ENCODE peak calls at places on chromosomes 7 and 10, in four cellular contexts. One of them, this sample, is unnamed.
A peak's percentile ranks its signal among the peaks of the same experiment; 100 is the strongest.

GRCh38 chr10:131689016-131689415 is 211.8 kb upstream of the PPP2R2D start:
- DNase-seq in CD4-positive, alpha-beta T cell: no peak
- DNase-seq in GM12878: no peak
- DNase-seq in neural crest cell: no peak
- DNase-seq in this sample: no peak

GRCh38 chr7:75983471-75984129 is 10.8 kb downstream of the TMEM120A start:
- DNase-seq in GM12878: no peak
- DNase-seq in neural crest cell: no peak
- DNase-seq in CD4-positive, alpha-beta T cell: no peak
- DNase-seq in this sample: no peak

GRCh38 chr7:76430211-76430610 is 5.5 kb downstream of the ZP3 start:
- DNase-seq in CD4-positive, alpha-beta T cell: no peak
- DNase-seq in GM12878: no peak
- DNase-seq in neural crest cell: no peak
- DNase-seq in this sample: no peak

GRCh38 chr7:42454006-42454405 is 217.0 kb upstream of the GLI3 start:
- DNase-seq in neural crest cell: no peak
- DNase-seq in CD4-positive, alpha-beta T cell: no peak
- DNase-seq in GM12878: no peak
- DNase-seq in this sample: no peak

GRCh38 chr7:81594767-81595166 is 175.1 kb downstream of the HGF start:
- DNase-seq in neural crest cell: no peak
- DNase-seq in GM12878: no peak
- DNase-seq in CD4-positive, alpha-beta T cell: no peak
- DNase-seq in this sample: no peak

GRCh38 chr7:1632916-1633785 is 36.9 kb upstream of the ELFN1 start:
- DNase-seq in neural crest cell: no peak
- DNase-seq in CD4-positive, alpha-beta T cell: no peak
- DNase-seq in GM12878: no peak
- DNase-seq in this sample: no peak

GRCh38 chr7:134186801-134187200 is 59.7 kb downstream of the LRGUK start:
- DNase-seq in GM12878: no peak
- DNase-seq in neural crest cell: no peak
- DNase-seq in CD4-positive, alpha-beta T cell: no peak
- DNase-seq in this sample: no peak

GRCh38 chr10:25933653-25934608 is at the start of gene MYO3A:
- DNase-seq in neural crest cell: peak; percentile 35
- DNase-seq in GM12878: no peak
- DNase-seq in CD4-positive, alpha-beta T cell: no peak
- DNase-seq in this sample: peak; percentile 35

GRCh38 chr7:16660702-16661464 is 14.9 kb downstream of the BZW2 start:
- DNase-seq in neural crest cell: no peak
- DNase-seq in GM12878: no peak
- DNase-seq in CD4-positive, alpha-beta T cell: no peak
- DNase-seq in this sample: no peak

GRCh38 chr7:134016223-134016941 is 110.8 kb upstream of the LRGUK start:
- DNase-seq in neural crest cell: peak; percentile 46
- DNase-seq in GM12878: no peak
- DNase-seq in CD4-positive, alpha-beta T cell: no peak
- DNase-seq in this sample: peak; percentile 43

GRCh38 chr7:106681815-106682495 is 21.0 kb upstream of the CCDC71L start:
- DNase-seq in neural crest cell: no peak
- DNase-seq in GM12878: no peak
- DNase-seq in CD4-positive, alpha-beta T cell: no peak
- DNase-seq in this sample: no peak

GRCh38 chr10:32307609-32308008 is 39.3 kb downstream of the EPC1 start:
- DNase-seq in neural crest cell: no peak
- DNase-seq in GM12878: no peak
- DNase-seq in CD4-positive, alpha-beta T cell: no peak
- DNase-seq in this sample: no peak
- TF ChIP-seq CTCF in neural crest cell: no peak
- TF ChIP-seq CTCF in GM12878: no peak
- TF ChIP-seq CTCF in CD4-positive, alpha-beta T cell: no peak
- TF ChIP-seq CTCF in this sample: no peak

GRCh38 chr10:12327476-12327875 is 21.9 kb upstream of the CAMK1D start:
- DNase-seq in neural crest cell: no peak
- DNase-seq in CD4-positive, alpha-beta T cell: no peak
- DNase-seq in GM12878: no peak
- DNase-seq in this sample: no peak
- TF ChIP-seq CTCF in neural crest cell: no peak
- TF ChIP-seq CTCF in CD4-positive, alpha-beta T cell: no peak
- TF ChIP-seq CTCF in GM12878: no peak
- TF ChIP-seq CTCF in this sample: no peak

GRCh38 chr7:120553497-120553896 is 280.5 kb downstream of the KCND2 start:
- DNase-seq in GM12878: no peak
- DNase-seq in neural crest cell: no peak
- DNase-seq in CD4-positive, alpha-beta T cell: no peak
- DNase-seq in this sample: no peak

GRCh38 chr7:120550494-120551048 is 277.6 kb downstream of the KCND2 start:
- DNase-seq in neural crest cell: no peak
- DNase-seq in CD4-positive, alpha-beta T cell: no peak
- DNase-seq in GM12878: no peak
- DNase-seq in this sample: no peak

DNA sequence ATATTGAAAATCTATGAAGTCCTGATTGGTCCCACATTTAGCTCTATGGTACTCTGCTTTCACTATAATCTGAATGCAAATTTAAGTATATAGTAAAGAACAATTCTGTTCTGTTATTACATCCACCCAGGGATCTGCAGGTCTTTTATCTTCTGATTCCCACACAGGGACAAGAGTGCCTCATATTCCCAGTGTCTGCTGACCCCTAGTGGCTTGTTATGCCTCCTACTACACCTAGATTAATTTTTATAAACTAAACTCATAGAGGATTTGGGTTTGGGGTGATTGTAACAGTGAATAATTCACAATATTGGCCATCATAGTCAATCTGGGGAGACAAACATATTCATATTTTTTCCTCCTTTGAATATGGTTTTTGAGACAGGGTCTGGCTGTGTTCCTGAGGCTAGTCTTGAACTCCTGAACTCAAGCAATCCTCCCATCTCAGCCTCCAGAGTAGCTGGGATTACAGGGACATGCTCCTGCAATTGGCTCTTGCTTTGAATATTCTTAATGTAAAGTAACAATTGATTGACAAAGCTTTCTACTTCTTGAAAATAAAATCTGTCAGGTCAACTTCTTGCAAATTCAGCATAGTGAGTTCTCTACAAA is 282.1 kb downstream of the KCND2 start:
- DNase-seq in GM12878: peak; percentile 45
- DNase-seq in neural crest cell: peak; percentile 35
- DNase-seq in CD4-positive, alpha-beta T cell: no peak
- DNase-seq in this sample: peak; percentile 24
- TF ChIP-seq CTCF in GM12878: peak; percentile 89
- TF ChIP-seq CTCF in neural crest cell: peak; percentile 90
- TF ChIP-seq CTCF in CD4-positive, alpha-beta T cell: no peak
- TF ChIP-seq CTCF in this sample: peak; percentile 70

GRCh38 chr7:85021090-85021704 is 165.7 kb downstream of the SEMA3D start:
- DNase-seq in neural crest cell: no peak
- DNase-seq in CD4-positive, alpha-beta T cell: no peak
- DNase-seq in GM12878: no peak
- DNase-seq in this sample: no peak
- TF ChIP-seq CTCF in neural crest cell: peak; percentile 72
- TF ChIP-seq CTCF in CD4-positive, alpha-beta T cell: no peak
- TF ChIP-seq CTCF in GM12878: no peak
- TF ChIP-seq CTCF in this sample: peak; percentile 51

DNA sequence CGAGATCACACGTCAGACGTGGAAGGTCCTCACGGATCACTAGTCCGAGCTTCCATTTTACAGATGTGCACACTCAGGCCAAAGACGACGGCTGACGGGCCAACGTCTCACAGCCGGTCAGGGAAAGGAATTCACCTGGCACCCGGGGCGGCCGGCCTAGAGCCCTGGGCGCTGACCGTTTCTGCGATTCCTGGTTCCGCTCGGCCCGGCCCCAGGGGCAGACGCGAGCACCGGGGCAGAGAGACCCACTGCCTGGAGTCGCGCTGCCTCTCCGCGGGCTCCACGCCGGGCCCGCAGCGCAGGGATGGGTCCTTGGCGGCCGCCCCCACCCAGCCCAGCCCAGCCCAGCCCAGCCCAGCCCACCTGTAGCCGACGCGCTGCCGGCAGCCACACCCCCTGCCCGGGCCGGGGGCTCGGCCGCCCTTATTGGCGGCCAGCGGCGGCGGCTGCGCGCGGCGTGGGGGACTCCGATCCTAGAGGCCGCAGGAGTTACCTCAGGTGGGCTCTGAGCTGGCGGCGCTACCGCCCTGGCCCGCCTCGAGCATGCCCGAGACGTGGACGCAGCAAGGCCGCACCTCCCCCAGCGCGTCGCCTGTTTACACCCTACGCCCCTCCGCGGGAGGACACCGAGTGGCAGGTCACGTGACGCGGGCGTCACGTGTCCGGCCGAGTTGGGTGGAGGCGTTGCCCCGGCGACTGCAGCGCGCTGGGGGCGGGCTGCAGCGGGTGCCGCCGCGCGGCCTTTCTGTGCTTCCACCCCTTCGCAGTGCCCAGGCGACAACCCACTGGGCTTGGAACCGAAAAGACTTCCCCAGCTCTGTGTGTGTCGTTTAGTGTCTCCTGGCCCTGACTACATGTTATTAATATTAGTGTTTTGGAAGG is 78.1 kb downstream of the ZFAND4 start:
- DNase-seq in CD4-positive, alpha-beta T cell: peak; percentile 87
- DNase-seq in GM12878: peak; percentile 53
- DNase-seq in neural crest cell: peak; percentile 84
- DNase-seq in this sample: peak; percentile 94
- TF ChIP-seq CTCF in CD4-positive, alpha-beta T cell: no peak
- TF ChIP-seq CTCF in GM12878: peak; percentile 29
- TF ChIP-seq CTCF in neural crest cell: no peak
- TF ChIP-seq CTCF in this sample: no peak

DNA sequence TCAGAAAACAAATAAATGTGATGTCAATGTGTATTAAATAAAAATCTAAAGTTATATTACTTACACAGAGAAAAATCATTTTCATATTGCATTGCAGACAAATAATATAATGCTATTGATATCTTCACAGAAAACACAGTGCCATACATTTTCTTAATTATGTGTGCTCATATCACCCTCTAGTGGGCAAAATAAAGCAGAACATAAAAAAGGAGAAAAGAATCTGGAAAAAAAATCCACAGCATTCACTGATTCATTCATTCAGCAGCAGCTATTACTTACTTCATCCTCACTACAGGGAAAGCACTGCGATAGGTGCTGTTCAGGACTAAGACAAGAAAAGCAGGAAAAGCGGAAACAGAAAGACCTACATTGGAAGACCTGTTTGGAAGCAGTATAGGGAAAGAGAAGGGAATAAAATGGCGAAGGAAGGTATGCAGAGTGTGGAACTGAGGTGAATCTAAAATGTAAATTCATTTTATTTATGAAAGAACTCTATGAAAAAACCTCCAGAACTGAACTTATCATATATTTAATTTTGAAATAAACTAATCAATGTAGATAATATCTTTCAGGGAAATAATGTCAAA is 73.2 kb downstream of the POT1 start:
- DNase-seq in neural crest cell: no peak
- DNase-seq in CD4-positive, alpha-beta T cell: no peak
- DNase-seq in GM12878: no peak
- DNase-seq in this sample: no peak
- TF ChIP-seq CTCF in neural crest cell: peak; percentile 85
- TF ChIP-seq CTCF in CD4-positive, alpha-beta T cell: peak; percentile 69
- TF ChIP-seq CTCF in GM12878: peak; percentile 62
- TF ChIP-seq CTCF in this sample: peak; percentile 78

DNA sequence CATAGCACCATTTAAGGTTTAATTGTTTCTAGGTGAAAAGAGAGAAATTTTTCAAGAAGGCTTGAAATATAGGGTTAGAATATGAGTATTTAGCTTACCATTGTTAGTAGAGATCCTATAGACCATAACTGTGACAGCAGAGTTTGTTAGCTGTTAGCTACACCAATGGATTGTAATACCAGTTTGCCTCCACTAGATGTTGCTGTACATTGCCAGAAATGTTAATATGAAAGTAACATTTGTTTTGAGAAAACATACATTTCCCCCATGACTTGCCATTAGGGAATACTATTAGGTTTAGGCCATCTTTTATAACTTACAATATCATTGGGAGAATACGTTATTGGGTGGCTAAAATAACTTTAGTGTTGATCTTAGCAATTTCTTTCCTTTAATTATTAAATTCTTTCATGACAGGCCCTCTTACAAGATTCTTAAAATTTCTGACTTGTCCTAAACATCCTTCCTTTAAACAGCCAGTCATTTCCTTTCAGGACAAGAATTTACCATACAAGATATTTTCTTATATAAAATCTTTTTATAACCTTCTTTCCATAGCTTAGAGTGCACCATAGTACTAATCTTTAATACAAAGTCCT is 39.5 kb downstream of the ZNF117 start:
- DNase-seq in CD4-positive, alpha-beta T cell: no peak
- DNase-seq in neural crest cell: no peak
- DNase-seq in GM12878: peak; percentile 16
- DNase-seq in this sample: no peak
- TF ChIP-seq CTCF in CD4-positive, alpha-beta T cell: peak; percentile 96
- TF ChIP-seq CTCF in neural crest cell: peak; percentile 80
- TF ChIP-seq CTCF in GM12878: peak; percentile 82
- TF ChIP-seq CTCF in this sample: peak; percentile 66